ENCODE peak calls at places on chromosomes 6 and 20, in ten cellular contexts. W, J, Z, G, C, F, I, P, D and K are unnamed samples.

GRCh38 chr6:169253341-169253740 is 305 bp downstream of the THBS2 start:
- DNase-seq in W (no peak), J (no peak), Z (no peak), G (no peak), C (no peak), F (no peak), I (no peak), P (no peak), D (peak), K (peak)

GRCh38 chr6:143125455-143125854 is 64.8 kb downstream of the AIG1 start:
- DNase-seq in W (no peak), J (no peak), Z (no peak), G (no peak), C (no peak), F (no peak), I (peak), P (no peak), D (no peak), K (peak)

GRCh38 chr20:61932199-61932592 is 133.5 kb downstream of the TAF4 start:
- DNase-seq in W (no peak), J (no peak), Z (no peak), G (no peak), C (no peak), F (peak), I (no peak), P (no peak), D (no peak), K (no peak)

GRCh38 chr6:3603443-3604130 is 146.7 kb upstream of the SLC22A23 start:
- DNase-seq in W (peak), J (no peak), Z (no peak), G (no peak), C (peak), F (no peak), I (peak), P (no peak), D (peak), K (peak)

GRCh38 chr6:2765896-2766766 is 938 bp downstream of the WRNIP1 start:
- DNase-seq in W (peak), J (no peak), Z (peak), G (peak), C (peak), F (peak), I (peak), P (no peak), D (peak), K (peak)

GRCh38 chr20:54284928-54285704 is 77.2 kb downstream of the PFDN4 start:
- DNase-seq in W (no peak), J (no peak), Z (no peak), G (no peak), C (peak), F (no peak), I (peak), P (peak), D (peak), K (no peak)

GRCh38 chr20:62951896-62952372 is 575 bp upstream of the SLC17A9 start:
- DNase-seq in W (no peak), J (no peak), Z (no peak), G (no peak), C (no peak), F (no peak), I (no peak), P (no peak), D (no peak), K (no peak)

GRCh38 chr6:33672808-33673207 is 38.7 kb downstream of the UQCC2 start:
- DNase-seq in W (no peak), J (no peak), Z (no peak), G (peak), C (peak), F (peak), I (peak), P (no peak), D (peak), K (peak)

GRCh38 chr6:108785653-108786052 is 62.6 kb upstream of the ARMC2 start:
- DNase-seq in W (no peak), J (no peak), Z (no peak), G (no peak), C (no peak), F (no peak), I (no peak), P (no peak), D (no peak), K (no peak)

GRCh38 chr6:108780784-108781183 is 67.4 kb upstream of the ARMC2 start:
- DNase-seq in W (no peak), J (no peak), Z (no peak), G (no peak), C (no peak), F (no peak), I (no peak), P (no peak), D (no peak), K (no peak)

GRCh38 chr6:108779521-108779920 is 68.7 kb upstream of the ARMC2 start:
- DNase-seq in W (no peak), J (no peak), Z (no peak), G (no peak), C (no peak), F (no peak), I (no peak), P (no peak), D (no peak), K (no peak)

GRCh38 chr6:108781419-108782110 is 66.7 kb upstream of the ARMC2 start:
- DNase-seq in W (no peak), J (no peak), Z (peak), G (peak), C (peak), F (no peak), I (no peak), P (no peak), D (peak), K (peak)

DNA sequence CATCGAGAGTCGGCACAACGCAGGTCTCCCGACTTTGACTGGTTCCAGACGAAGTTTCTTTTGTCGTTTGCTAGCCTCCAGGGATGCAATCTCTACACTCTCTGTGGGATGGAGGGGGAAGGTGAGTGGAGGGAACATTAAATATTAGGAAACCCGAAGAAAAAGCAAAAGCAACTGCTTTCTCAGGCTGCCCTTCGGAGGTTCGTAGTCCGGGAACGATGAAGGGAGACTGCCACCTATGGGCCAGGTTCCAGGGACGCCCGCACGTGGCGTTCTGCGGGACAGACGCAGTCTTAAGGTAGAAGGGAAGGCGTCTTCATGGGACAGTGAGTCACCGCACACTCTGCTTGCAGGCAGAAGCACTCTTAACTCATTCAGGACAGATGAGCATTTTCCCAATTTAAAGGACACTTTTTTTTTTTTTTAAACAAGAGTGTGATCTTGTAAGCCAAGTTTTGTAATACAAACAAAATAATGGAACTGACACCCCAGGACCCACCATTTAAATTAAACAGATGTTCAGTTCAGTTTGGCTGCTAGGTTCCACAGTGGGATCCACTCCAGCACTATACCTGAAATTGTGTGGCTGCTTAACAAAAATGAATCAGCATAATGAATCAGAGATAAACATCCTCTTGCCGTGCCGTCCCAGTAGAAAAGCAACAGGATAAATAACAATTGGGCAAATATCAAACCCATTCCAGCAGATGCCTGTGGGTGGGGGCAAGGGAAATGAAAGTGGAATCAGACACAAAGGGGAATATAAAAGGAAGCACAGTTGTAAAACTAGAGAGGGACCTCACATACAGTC is 65.8 kb upstream of the ARMC2 start:
- DNase-seq in W (peak), J (peak), Z (peak), G (peak), C (peak), F (peak), I (peak), P (peak), D (peak), K (peak)
- H3K4me3 ChIP-seq in W (peak), J (peak), Z (peak), G (peak), C (peak), F (peak), I (peak), P (peak), D (peak), K (peak)

GRCh38 chr6:100965069-100965468 is 83.9 kb upstream of the ASCC3 start:
- DNase-seq in W (no peak), J (no peak), Z (no peak), G (no peak), C (no peak), F (no peak), I (no peak), P (no peak), D (no peak), K (no peak)

DNA sequence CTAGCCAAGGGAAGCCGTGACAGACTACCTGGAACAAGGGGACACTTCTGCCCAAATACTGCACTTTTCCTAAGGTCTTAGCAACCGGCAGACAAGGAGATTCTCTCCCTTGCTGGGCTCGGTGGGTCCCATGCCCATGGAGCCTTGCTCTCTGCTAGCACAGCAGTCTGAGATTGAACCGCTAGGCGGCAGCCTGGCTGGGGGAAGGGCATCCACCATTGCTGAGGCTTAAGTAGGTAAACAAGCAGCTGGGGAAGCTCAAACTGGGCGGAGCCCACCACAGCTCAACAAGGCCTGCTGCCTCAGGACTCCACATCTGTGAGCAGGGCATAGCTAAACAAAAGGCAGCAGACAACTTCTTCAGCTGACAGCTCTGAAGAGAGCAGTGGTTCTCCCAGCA is 87.8 kb upstream of the ASCC3 start:
- DNase-seq in W (no peak), J (no peak), Z (no peak), G (no peak), C (no peak), F (no peak), I (no peak), P (no peak), D (no peak), K (no peak)
- TF ChIP-seq CTCF in W (no peak), J (no peak), Z (no peak), G (no peak), C (no peak), F (no peak), I (no peak), P (no peak), D (no peak), K (no peak)

GRCh38 chr20:50733644-50734349 is 2.4 kb downstream of the PARD6B start:
- DNase-seq in W (no peak), J (no peak), Z (no peak), G (no peak), C (no peak), F (no peak), I (no peak), P (no peak), D (no peak), K (no peak)
- H3K4me3 ChIP-seq in W (peak), J (no peak), Z (no peak), G (no peak), C (peak), F (no peak), I (no peak), P (peak), D (no peak), K (no peak)

DNA sequence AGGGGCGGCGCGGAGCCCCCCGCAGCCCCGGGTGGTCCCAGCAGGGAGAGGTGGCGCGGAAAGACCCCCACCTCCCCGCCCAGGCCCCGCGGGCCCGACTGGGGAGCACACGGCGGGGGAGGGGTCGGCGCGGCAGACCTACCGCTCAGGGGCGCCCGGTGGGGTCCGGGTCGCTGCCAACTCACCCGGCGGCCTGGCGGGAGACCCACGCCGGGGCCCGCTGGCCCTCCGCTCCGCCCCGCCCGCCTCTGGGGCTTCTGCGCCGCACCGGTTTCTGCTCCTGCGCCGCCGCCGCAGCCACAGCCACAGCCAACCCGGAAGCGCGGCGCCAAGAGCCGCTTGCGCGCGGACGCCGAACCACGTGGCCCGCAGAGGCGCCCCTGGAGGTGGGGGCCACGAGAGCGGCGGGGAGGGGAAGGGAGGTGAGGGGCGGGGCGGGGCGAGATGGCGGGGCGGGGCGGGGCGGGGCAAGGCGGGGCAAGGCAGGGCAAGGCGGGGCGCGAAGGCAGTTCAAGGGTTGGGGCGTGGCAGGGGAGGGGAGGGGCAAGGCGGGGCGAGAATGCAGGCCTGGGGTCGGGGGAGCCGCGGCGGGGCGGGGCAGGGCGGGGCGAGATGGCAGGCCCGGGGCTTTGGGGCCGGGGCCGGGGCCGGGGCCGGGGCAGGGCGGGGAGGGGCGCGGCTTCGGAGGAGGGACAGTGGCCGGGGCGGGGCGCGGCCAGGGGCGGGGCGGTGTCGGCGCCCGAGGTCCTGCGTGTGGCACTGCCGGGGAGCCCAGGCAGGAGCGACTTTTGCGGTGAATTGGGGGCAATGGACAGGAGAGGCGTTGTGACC is at the start of gene ZBTB24:
- DNase-seq in W (peak), J (peak), Z (peak), G (peak), C (peak), F (peak), I (peak), P (peak), D (peak), K (peak)
- TF ChIP-seq CTCF in W (no peak), J (no peak), Z (peak), G (no peak), C (no peak), F (no peak), I (no peak), P (no peak), D (no peak), K (no peak)

DNA sequence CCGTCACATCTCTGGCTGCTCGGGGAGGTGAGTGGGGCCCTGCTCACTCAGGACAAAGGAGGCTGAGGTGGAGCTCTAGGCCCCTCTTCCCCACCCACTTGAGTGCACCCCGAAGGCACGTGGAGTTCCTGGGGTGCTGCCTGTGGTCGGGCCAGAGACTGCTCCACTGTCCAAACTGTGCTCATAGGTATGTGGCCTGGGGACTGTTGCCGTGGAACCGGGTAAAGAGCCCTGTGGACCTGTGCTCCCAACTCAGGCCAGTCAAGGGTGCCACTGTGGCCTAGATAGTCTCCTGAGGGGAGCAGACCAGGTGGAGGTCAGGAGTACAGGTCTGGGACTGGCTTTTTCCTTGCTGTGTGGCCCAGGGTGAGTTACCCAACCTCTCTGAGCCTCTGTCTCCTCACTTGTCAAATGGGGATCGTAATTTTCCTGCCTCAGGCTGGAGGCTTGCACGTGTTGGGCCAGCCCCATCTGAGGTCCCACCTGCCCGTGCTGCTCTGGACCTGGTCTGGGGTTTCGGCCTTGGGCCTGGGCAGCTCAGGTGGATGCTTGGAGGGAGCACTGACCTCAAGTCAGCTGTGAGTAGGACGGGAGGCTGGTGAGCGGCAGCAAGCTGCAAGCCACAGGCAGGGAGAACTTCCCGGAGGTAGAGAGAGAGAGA is 12.4 kb upstream of the NPBWR2 start:
- DNase-seq in W (no peak), J (no peak), Z (peak), G (no peak), C (no peak), F (no peak), I (no peak), P (peak), D (peak), K (no peak)
- H3K4me3 ChIP-seq in W (no peak), J (peak), Z (no peak), G (no peak), C (no peak), F (peak), I (no peak), P (no peak), D (no peak), K (no peak)

DNA sequence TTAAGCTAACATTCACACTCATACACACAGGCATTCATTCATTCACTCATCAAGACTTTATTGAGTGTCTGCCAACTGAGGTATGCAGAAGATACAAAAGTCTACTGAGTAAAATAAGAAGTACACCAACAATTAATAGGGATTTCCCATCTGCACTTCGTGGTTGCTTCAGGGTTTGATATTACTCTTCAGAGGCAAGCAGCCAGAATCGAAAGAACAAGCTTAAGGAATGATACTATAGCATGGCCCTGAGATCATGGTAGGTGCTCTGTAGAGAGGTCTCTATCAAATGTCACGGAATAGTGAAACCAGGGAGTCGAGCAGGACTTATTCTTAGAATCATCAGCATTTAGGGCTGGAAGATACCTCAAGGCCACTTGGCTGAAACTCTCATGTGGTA is 135.4 kb downstream of the NRN1 start:
- DNase-seq in W (no peak), J (no peak), Z (no peak), G (no peak), C (no peak), F (no peak), I (no peak), P (no peak), D (no peak), K (no peak)
- TF ChIP-seq CTCF in W (no peak), J (no peak), Z (no peak), G (no peak), C (no peak), F (no peak), I (no peak), P (no peak), D (no peak), K (no peak)

GRCh38 chr6:75494290-75494689 is 690 bp upstream of the FILIP1 start:
- DNase-seq in W (no peak), J (no peak), Z (no peak), G (no peak), C (no peak), F (no peak), I (no peak), P (no peak), D (no peak), K (no peak)
- H3K4me3 ChIP-seq in W (peak), J (no peak), Z (peak), G (no peak), C (no peak), F (peak), I (no peak), P (no peak), D (no peak), K (no peak)

DNA sequence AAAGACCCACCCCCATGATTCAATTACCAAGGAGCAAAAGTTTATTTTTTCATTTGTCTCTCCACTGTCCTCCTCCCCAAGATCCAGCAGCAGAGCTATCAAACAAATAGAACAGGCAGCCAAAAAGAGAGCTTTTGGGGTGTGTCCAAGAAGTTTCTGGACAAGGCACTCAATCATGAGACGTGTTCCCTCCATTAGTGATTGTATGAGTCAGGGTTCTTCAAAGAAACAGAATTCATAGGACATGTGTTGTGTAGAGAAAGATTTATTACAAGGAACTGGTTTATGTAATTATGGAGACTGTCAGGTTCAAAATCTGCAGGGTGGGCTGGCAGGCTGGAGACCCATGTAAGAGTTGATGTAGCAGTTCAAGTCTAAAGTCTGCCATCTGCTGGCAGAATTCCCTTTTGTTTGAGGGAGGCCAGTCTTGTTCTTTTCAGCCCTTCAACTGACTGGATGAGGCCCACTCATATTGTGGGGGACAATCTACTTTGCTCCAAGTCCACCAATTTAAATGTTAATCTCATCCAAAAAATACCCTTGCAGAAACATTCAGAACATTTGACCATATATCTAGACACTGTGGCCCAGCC is 248.1 kb upstream of the OPRM1 start:
- DNase-seq in W (peak), J (no peak), Z (no peak), G (peak), C (peak), F (no peak), I (peak), P (peak), D (peak), K (peak)
- TF ChIP-seq CTCF in W (no peak), J (no peak), Z (no peak), G (no peak), C (no peak), F (peak), I (no peak), P (peak), D (peak), K (peak)